ENCODE peak calls at places on chromosomes 5 and 9, in four cellular contexts. B is upper lobe of right lung; U is coronary artery; O is CD8-positive, alpha-beta T cell. K is an unnamed sample.

GRCh38 chr9:70218767-70219166 is 40.0 kb upstream of the SMC5 start:
- DNase-seq in B (no peak), U (no peak), O (no peak), K (no peak)

GRCh38 chr9:18452276-18452675 is 21.7 kb upstream of the ADAMTSL1 start:
- DNase-seq in B (no peak), U (no peak), O (no peak), K (no peak)

GRCh38 chr5:132428147-132428482 is 58.6 kb downstream of the SLC22A5 start:
- DNase-seq in B (no peak), U (no peak), O (no peak), K (no peak)

GRCh38 chr9:128145536-128145935 is 3.7 kb upstream of the LCN2 start:
- DNase-seq in B (no peak), U (no peak), O (no peak), K (no peak)

GRCh38 chr5:1092122-1092521 is 19.7 kb downstream of the SLC12A7 start:
- DNase-seq in B (no peak), U (no peak), O (no peak), K (no peak)

GRCh38 chr5:138869763-138870500 is 5.2 kb downstream of the LRRTM2 start:
- DNase-seq in B (no peak), U (no peak), O (no peak), K (no peak)

GRCh38 chr9:128192601-128193371 is 1.4 kb upstream of the CIZ1 start:
- DNase-seq in B (peak; percentile 91), U (peak; percentile 85), O (peak; percentile 46), K (no peak)

GRCh38 chr9:2809692-2810423 is 34.0 kb downstream of the PUM3 start:
- DNase-seq in B (no peak), U (no peak), O (no peak), K (no peak)

GRCh38 chr5:1470762-1471211 is 25.5 kb upstream of the SLC6A3 start:
- DNase-seq in B (peak; percentile 54), U (no peak), O (no peak), K (no peak)

GRCh38 chr5:171966270-171966669 is 40.2 kb downstream of the FBXW11 start:
- DNase-seq in B (no peak), U (no peak), O (no peak), K (no peak)

GRCh38 chr5:141512390-141513020 is 23.6 kb downstream of the PCDHGC5 start:
- DNase-seq in B (peak; percentile 91), U (no peak), O (peak; percentile 85), K (peak; percentile 87)

GRCh38 chr9:74960548-74960947 is 7.8 kb upstream of the C9orf40 start:
- DNase-seq in B (no peak), U (no peak), O (no peak), K (no peak)

GRCh38 chr5:655406-655805 is 37.7 kb downstream of the TPPP start:
- DNase-seq in B (no peak), U (no peak), O (no peak), K (no peak)

DNA sequence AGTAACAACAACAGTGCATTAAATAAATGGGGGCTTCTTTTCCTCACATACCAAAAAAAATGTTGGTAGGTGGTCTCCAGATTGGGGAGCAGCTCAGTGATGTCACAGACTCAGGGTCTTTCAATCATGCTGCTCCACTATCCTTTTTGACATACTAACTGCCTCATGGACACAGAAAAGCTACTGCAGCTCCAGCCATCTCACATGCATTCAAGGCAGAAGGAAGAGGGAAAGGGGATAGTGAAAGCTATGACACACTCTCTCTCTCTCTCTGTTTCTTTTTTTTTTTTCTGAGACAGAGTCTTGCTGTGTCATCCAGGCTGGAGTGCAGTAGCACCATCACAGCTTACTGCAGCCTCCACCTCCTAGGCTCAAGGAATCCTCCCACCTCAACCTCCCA is 7.9 kb upstream of the ADGRD2 start:
- DNase-seq in B (no peak), U (peak; percentile 14), O (no peak), K (no peak)
- TF ChIP-seq CTCF in B (no peak), U (no peak), O (no peak), K (no peak)

DNA sequence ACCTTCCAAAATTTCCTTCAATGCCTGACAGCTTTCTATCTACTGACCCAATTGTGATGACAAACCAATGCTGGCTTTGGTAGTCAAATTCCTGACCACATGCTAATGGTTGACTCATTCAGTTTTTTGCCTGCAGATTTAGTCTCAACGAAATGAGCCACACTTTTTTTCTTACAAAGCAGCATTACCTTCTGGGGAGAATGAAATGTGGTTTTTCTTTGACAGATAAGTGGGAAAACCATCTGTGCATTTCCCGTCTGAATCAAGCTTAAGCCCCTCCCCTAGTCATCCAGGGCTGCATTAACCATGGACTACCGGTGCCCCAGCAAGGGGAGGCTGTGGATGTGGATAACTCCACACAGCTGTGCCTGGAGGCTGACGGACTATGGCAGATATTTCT is 99.6 kb upstream of the TAF11L2 start:
- DNase-seq in B (no peak), U (no peak), O (no peak), K (no peak)
- TF ChIP-seq CTCF in B (no peak), U (no peak), O (no peak), K (no peak)

DNA sequence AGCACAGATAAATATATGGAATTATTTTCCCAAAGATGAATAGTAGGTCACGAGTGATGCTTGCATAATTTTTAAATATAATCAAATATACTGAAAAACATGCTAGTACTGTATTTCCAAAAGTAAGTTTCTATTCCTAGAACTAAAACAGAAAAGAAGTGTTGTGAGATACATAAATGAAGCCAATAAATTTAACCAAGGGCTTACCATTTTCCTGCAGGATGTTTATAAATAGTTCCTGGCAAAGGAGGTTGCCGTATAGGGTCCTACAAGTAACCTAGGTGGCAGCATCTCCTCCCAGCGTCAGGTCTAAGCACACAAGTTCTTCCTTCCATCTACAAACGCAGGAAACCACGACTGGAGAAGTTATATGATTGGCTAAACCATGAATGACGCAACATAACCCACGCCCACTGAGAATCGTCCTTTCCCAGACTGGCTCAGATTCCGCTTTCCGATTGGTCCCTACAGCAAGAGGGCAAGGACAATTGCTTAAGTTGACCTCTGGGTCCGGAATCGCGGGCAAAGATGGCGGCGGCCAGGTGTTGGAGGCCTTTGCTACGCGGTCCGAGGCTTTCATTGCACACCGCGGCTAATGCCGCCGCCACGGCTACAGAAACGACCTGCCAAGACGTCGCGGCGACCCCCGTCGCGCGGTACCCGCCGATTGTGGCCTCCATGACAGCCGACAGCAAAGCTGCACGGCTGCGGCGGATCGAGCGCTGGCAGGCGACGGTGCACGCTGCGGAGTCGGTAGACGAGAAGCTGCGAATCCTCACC is at the start of gene MRPS30:
- DNase-seq in B (peak; percentile 91), U (peak; percentile 96), O (peak; percentile 89), K (peak; percentile 77)
- TF ChIP-seq CTCF in B (peak; percentile 39), U (no peak), O (peak; percentile 48), K (peak; percentile 55)

GRCh38 chr5:177982072-177982727 is 13.8 kb downstream of the PROP1 start:
- DNase-seq in B (peak; percentile 74), U (no peak), O (peak; percentile 15), K (no peak)
- TF ChIP-seq CTCF in B (peak; percentile 38), U (no peak), O (no peak), K (peak; percentile 18)

GRCh38 chr5:160235731-160236130 is 6.4 kb downstream of the FABP6 start:
- DNase-seq in B (no peak), U (no peak), O (no peak), K (no peak)

GRCh38 chr5:160237571-160238093 is 8.3 kb downstream of the FABP6 start:
- DNase-seq in B (no peak), U (no peak), O (no peak), K (no peak)

GRCh38 chr5:160242140-160242539 is 12.8 kb downstream of the FABP6 start:
- DNase-seq in B (no peak), U (no peak), O (no peak), K (no peak)

GRCh38 chr5:160245506-160246100 is 16.3 kb downstream of the FABP6 start:
- DNase-seq in B (no peak), U (no peak), O (no peak), K (no peak)

GRCh38 chr5:160240350-160240749 is 11.0 kb downstream of the FABP6 start:
- DNase-seq in B (no peak), U (no peak), O (no peak), K (no peak)
- TF ChIP-seq CTCF in B (no peak), U (no peak), O (no peak), K (no peak)

GRCh38 chr9:94918038-94918753 is 191.7 kb downstream of the AOPEP start:
- DNase-seq in B (no peak), U (peak; percentile 46), O (no peak), K (no peak)
- TF ChIP-seq CTCF in B (no peak), U (no peak), O (peak; percentile 47), K (no peak)

GRCh38 chr9:33813712-33814641 is 3.0 kb upstream of the UBE2R2 start:
- DNase-seq in B (no peak), U (no peak), O (no peak), K (no peak)
- TF ChIP-seq CTCF in B (peak; percentile 70), U (peak; percentile 52), O (peak; percentile 64), K (peak; percentile 78)

DNA sequence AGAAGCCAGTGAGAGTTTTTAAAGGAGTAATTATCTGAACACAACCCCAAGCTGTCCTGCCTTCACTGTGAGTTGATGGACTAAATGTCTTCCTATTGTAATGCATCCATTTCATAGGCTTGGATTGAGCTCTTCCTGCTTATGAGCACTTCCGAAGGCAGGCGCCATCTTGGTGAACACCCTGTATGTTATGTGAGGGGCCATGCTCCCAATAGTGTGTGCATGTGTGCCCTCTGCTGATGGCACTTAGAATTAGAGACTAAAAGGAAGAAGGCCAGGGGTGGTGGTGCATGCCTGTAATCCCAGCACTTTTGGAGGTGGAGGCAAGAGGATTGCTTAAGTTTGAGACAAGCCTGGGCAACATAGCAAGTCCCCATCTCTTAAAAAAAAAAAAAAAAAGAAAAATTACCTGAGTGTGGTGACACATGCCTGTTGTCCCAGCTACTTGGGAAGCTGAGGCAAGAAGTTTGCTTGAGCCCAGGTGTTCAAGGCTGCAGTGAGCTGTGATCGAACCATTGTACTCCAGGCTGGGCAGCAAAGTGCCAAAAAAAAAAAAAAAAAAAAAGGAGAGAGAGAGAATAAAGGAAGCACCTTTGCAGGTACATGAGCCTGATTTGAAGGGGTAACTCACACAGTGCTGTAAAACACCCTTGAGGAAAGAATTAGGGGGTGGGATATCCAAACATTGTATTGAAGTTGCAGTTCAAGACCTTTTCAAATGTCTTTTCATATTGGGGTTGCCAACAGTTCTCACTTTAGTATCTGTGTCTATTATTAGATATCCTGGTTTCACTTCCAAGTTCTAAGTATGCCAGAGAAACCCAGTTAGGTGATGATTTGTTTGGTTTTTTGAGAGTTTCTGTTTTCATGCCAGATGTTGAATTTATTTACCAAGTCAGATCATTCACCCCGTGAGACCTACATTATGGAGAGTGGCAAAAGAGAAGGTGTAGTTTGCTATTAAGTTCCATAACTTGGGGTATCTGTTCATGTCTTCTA is 64.8 kb downstream of the C9orf152 start:
- DNase-seq in B (no peak), U (no peak), O (no peak), K (no peak)
- TF ChIP-seq CTCF in B (peak; percentile 7), U (no peak), O (no peak), K (peak; percentile 11)

DNA sequence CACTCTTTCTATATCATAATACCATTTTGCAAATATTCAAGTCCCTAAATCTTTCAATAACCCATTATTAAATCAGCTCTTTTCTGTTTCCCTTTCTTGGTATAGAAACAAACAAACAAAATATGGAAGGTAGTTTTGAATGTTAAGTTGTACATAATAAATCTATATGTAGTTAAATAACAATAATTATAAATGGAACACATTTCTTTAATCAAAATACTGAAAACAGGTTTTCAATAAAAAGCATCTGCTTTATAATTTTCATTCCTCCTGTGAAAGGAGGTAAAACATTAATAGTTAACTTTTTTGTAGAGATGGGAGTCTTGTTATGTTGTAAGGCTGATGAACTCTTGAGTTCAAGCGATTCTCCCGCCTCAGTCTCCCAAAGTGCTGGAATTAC is 54.2 kb downstream of the CDKL3 start:
- DNase-seq in B (no peak), U (no peak), O (no peak), K (no peak)
- TF ChIP-seq CTCF in B (no peak), U (no peak), O (no peak), K (no peak)

K was measured in progenitor cell of endocrine pancreas.